ENCODE peak calls at places on chromosomes 4 and X, in eight cellular contexts. One of them, this sample, is unnamed.

GRCh38 chr4:95547708-95548471 is 883 bp downstream of the UNC5C start:
- DNase-seq in testis: peak; percentile 71
- DNase-seq in right atrium auricular region: peak; percentile 68
- DNase-seq in tibial nerve: no peak
- DNase-seq in thoracic aorta: no peak
- DNase-seq in HepG2: no peak
- DNase-seq in IMR-90: no peak
- DNase-seq in endothelial cell of umbilical vein: peak; percentile 27
- DNase-seq in this sample: peak; percentile 53

GRCh38 chrX:153725039-153725831 is 579 bp downstream of the ABCD1 start:
- DNase-seq in testis: no peak
- DNase-seq in right atrium auricular region: no peak
- DNase-seq in tibial nerve: no peak
- DNase-seq in thoracic aorta: no peak
- DNase-seq in HepG2: no peak
- DNase-seq in IMR-90: no peak
- DNase-seq in endothelial cell of umbilical vein: no peak
- DNase-seq in this sample: no peak

GRCh38 chr4:39699676-39700409 is 1.9 kb downstream of the UBE2K start:
- DNase-seq in testis: no peak
- DNase-seq in right atrium auricular region: no peak
- DNase-seq in tibial nerve: no peak
- DNase-seq in thoracic aorta: no peak
- DNase-seq in HepG2: peak; percentile 42
- DNase-seq in IMR-90: peak; percentile 41
- DNase-seq in endothelial cell of umbilical vein: peak; percentile 65
- DNase-seq in this sample: peak; percentile 31

GRCh38 chrX:31796624-31797023 is 724.8 kb upstream of the FTHL17 start:
- DNase-seq in testis: no peak
- DNase-seq in right atrium auricular region: no peak
- DNase-seq in tibial nerve: no peak
- DNase-seq in thoracic aorta: no peak
- DNase-seq in HepG2: no peak
- DNase-seq in IMR-90: no peak
- DNase-seq in endothelial cell of umbilical vein: no peak
- DNase-seq in this sample: no peak

GRCh38 chr4:19945979-19946380 is 305.7 kb upstream of the SLIT2 start:
- DNase-seq in testis: no peak
- DNase-seq in right atrium auricular region: no peak
- DNase-seq in tibial nerve: no peak
- DNase-seq in thoracic aorta: no peak
- DNase-seq in HepG2: no peak
- DNase-seq in IMR-90: peak; percentile 97
- DNase-seq in endothelial cell of umbilical vein: peak; percentile 84
- DNase-seq in this sample: peak; percentile 88

GRCh38 chrX:152895724-152896420 is 2.0 kb upstream of the ZNF185 start:
- DNase-seq in testis: no peak
- DNase-seq in right atrium auricular region: no peak
- DNase-seq in tibial nerve: no peak
- DNase-seq in thoracic aorta: no peak
- DNase-seq in HepG2: no peak
- DNase-seq in IMR-90: no peak
- DNase-seq in endothelial cell of umbilical vein: peak; percentile 1
- DNase-seq in this sample: peak; percentile 77

GRCh38 chr4:168551945-168552695 is 55.3 kb downstream of the PALLD start:
- DNase-seq in testis: no peak
- DNase-seq in right atrium auricular region: no peak
- DNase-seq in tibial nerve: no peak
- DNase-seq in thoracic aorta: no peak
- DNase-seq in HepG2: peak; percentile 2
- DNase-seq in IMR-90: no peak
- DNase-seq in endothelial cell of umbilical vein: peak; percentile 61
- DNase-seq in this sample: no peak

GRCh38 chr4:7761312-7761711 is 178.3 kb downstream of the AFAP1 start:
- DNase-seq in testis: no peak
- DNase-seq in right atrium auricular region: no peak
- DNase-seq in tibial nerve: no peak
- DNase-seq in thoracic aorta: no peak
- DNase-seq in HepG2: no peak
- DNase-seq in IMR-90: no peak
- DNase-seq in endothelial cell of umbilical vein: no peak
- DNase-seq in this sample: no peak

GRCh38 chr4:73662709-73663546 is 42.7 kb upstream of the RASSF6 start:
- DNase-seq in testis: no peak
- DNase-seq in right atrium auricular region: no peak
- DNase-seq in tibial nerve: no peak
- DNase-seq in thoracic aorta: no peak
- DNase-seq in HepG2: no peak
- DNase-seq in IMR-90: peak; percentile 77
- DNase-seq in endothelial cell of umbilical vein: peak; percentile 76
- DNase-seq in this sample: peak; percentile 64

GRCh38 chr4:159137176-159137575 is 34.3 kb downstream of the RAPGEF2 start:
- DNase-seq in testis: no peak
- DNase-seq in right atrium auricular region: no peak
- DNase-seq in tibial nerve: no peak
- DNase-seq in thoracic aorta: no peak
- DNase-seq in HepG2: no peak
- DNase-seq in IMR-90: no peak
- DNase-seq in endothelial cell of umbilical vein: no peak
- DNase-seq in this sample: peak; percentile 7

GRCh38 chrX:100090931-100091330 is 319.1 kb downstream of the PCDH19 start:
- DNase-seq in testis: no peak
- DNase-seq in right atrium auricular region: no peak
- DNase-seq in tibial nerve: no peak
- DNase-seq in thoracic aorta: no peak
- DNase-seq in HepG2: no peak
- DNase-seq in IMR-90: no peak
- DNase-seq in endothelial cell of umbilical vein: no peak
- DNase-seq in this sample: peak; percentile 81

GRCh38 chrX:10014462-10015373 is 47.6 kb downstream of the CLDN34 start:
- DNase-seq in testis: peak; percentile 88
- DNase-seq in right atrium auricular region: peak; percentile 80
- DNase-seq in tibial nerve: peak; percentile 71
- DNase-seq in thoracic aorta: peak; percentile 23
- DNase-seq in HepG2: peak; percentile 48
- DNase-seq in IMR-90: peak; percentile 84
- DNase-seq in endothelial cell of umbilical vein: peak; percentile 87
- DNase-seq in this sample: peak; percentile 77

GRCh38 chr4:149426461-149426860 is 389.2 kb downstream of the IQCM start:
- DNase-seq in testis: no peak
- DNase-seq in right atrium auricular region: no peak
- DNase-seq in tibial nerve: no peak
- DNase-seq in thoracic aorta: no peak
- DNase-seq in HepG2: no peak
- DNase-seq in IMR-90: peak; percentile 35
- DNase-seq in endothelial cell of umbilical vein: no peak
- DNase-seq in this sample: peak; percentile 56

GRCh38 chrX:20383487-20383886 is 116.8 kb upstream of the RPS6KA3 start:
- DNase-seq in testis: no peak
- DNase-seq in right atrium auricular region: no peak
- DNase-seq in tibial nerve: no peak
- DNase-seq in thoracic aorta: no peak
- DNase-seq in HepG2: no peak
- DNase-seq in IMR-90: no peak
- DNase-seq in endothelial cell of umbilical vein: no peak
- DNase-seq in this sample: no peak

GRCh38 chrX:118974908-118975671 is 672 bp downstream of the LONRF3 start:
- DNase-seq in testis: peak; percentile 28
- DNase-seq in right atrium auricular region: no peak
- DNase-seq in tibial nerve: no peak
- DNase-seq in thoracic aorta: no peak
- DNase-seq in HepG2: peak; percentile 27
- DNase-seq in IMR-90: no peak
- DNase-seq in endothelial cell of umbilical vein: peak; percentile 36
- DNase-seq in this sample: no peak

GRCh38 chr4:80074651-80075050 is 1.6 kb upstream of the ANTXR2 start:
- DNase-seq in testis: no peak
- DNase-seq in right atrium auricular region: no peak
- DNase-seq in tibial nerve: no peak
- DNase-seq in thoracic aorta: no peak
- DNase-seq in HepG2: no peak
- DNase-seq in IMR-90: no peak
- DNase-seq in endothelial cell of umbilical vein: no peak
- DNase-seq in this sample: no peak

GRCh38 chrX:147953976-147954375 is 27.2 kb upstream of the FMR1NB start:
- DNase-seq in testis: peak; percentile 16
- DNase-seq in right atrium auricular region: peak; percentile 59
- DNase-seq in tibial nerve: peak; percentile 8
- DNase-seq in thoracic aorta: no peak
- DNase-seq in HepG2: no peak
- DNase-seq in IMR-90: no peak
- DNase-seq in endothelial cell of umbilical vein: no peak
- DNase-seq in this sample: no peak

GRCh38 chr4:153448003-153448731 is 18.0 kb upstream of the TMEM131L start:
- DNase-seq in testis: no peak
- DNase-seq in right atrium auricular region: no peak
- DNase-seq in tibial nerve: no peak
- DNase-seq in thoracic aorta: no peak
- DNase-seq in HepG2: no peak
- DNase-seq in IMR-90: peak; percentile 81
- DNase-seq in endothelial cell of umbilical vein: no peak
- DNase-seq in this sample: no peak

GRCh38 chr4:86825511-86825910 is 23.7 kb downstream of the SLC10A6 start:
- DNase-seq in testis: no peak
- DNase-seq in right atrium auricular region: no peak
- DNase-seq in tibial nerve: no peak
- DNase-seq in thoracic aorta: no peak
- DNase-seq in HepG2: no peak
- DNase-seq in IMR-90: peak; percentile 44
- DNase-seq in endothelial cell of umbilical vein: no peak
- DNase-seq in this sample: no peak

GRCh38 chrX:84441143-84441542 is 61.1 kb downstream of the HDX start:
- DNase-seq in testis: no peak
- DNase-seq in right atrium auricular region: no peak
- DNase-seq in tibial nerve: no peak
- DNase-seq in thoracic aorta: no peak
- DNase-seq in HepG2: no peak
- DNase-seq in IMR-90: peak; percentile 72
- DNase-seq in endothelial cell of umbilical vein: no peak
- DNase-seq in this sample: peak; percentile 32

DNA sequence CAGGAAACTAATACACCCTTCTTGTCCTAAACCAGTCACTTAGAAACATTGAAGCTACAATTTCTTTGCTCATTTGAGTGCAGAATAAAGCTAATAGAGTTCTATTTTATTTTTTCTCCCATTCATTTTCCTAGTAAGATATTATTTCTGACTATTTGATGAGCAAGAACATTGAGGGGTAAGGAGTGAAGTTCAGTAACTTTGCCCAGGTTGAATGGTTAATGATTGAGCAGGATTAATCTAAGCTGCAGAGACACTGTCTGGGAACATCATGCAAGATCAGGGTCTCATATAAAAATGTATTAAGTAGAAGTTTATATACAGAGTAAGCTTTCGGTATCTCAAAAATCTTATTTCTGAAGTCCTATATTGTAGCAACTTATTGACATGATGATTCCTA is 102.4 kb upstream of the LIMCH1 start:
- DNase-seq in testis: no peak
- DNase-seq in right atrium auricular region: no peak
- DNase-seq in tibial nerve: no peak
- DNase-seq in thoracic aorta: no peak
- DNase-seq in HepG2: no peak
- DNase-seq in IMR-90: no peak
- DNase-seq in endothelial cell of umbilical vein: no peak
- DNase-seq in this sample: no peak
- H3K4me1 ChIP-seq in testis: no peaks in the 10 kb centered on the region
- H3K4me1 ChIP-seq in right atrium auricular region: peaks cover 61% of the 10 kb centered on the region
- H3K4me1 ChIP-seq in tibial nerve: no peaks in the 10 kb centered on the region
- H3K4me1 ChIP-seq in thoracic aorta: peaks cover 25% of the 10 kb centered on the region
- H3K4me1 ChIP-seq in HepG2: no peaks in the 10 kb centered on the region
- H3K4me1 ChIP-seq in IMR-90: no peaks in the 10 kb centered on the region
- H3K4me1 ChIP-seq in endothelial cell of umbilical vein: peaks cover 3% of the 10 kb centered on the region
- H3K4me1 ChIP-seq in this sample: no peaks in the 10 kb centered on the region

GRCh38 chr4:174304664-174305063 is 21.0 kb downstream of the CEP44 start:
- DNase-seq in testis: no peak
- DNase-seq in right atrium auricular region: no peak
- DNase-seq in tibial nerve: no peak
- DNase-seq in thoracic aorta: no peak
- DNase-seq in HepG2: no peak
- DNase-seq in IMR-90: no peak
- DNase-seq in endothelial cell of umbilical vein: no peak
- DNase-seq in this sample: no peak
- H3K36me3 ChIP-seq in testis: no peaks in the 10 kb centered on the region
- H3K36me3 ChIP-seq in right atrium auricular region: peaks cover 43% of the 10 kb centered on the region
- H3K36me3 ChIP-seq in tibial nerve: no peaks in the 10 kb centered on the region
- H3K36me3 ChIP-seq in thoracic aorta: peaks cover 12% of the 10 kb centered on the region
- H3K36me3 ChIP-seq in HepG2: no peaks in the 10 kb centered on the region
- H3K36me3 ChIP-seq in IMR-90: no peaks in the 10 kb centered on the region
- H3K36me3 ChIP-seq in endothelial cell of umbilical vein: no peaks in the 10 kb centered on the region
- H3K36me3 ChIP-seq in this sample: peaks cover 3% of the 10 kb centered on the region

DNA sequence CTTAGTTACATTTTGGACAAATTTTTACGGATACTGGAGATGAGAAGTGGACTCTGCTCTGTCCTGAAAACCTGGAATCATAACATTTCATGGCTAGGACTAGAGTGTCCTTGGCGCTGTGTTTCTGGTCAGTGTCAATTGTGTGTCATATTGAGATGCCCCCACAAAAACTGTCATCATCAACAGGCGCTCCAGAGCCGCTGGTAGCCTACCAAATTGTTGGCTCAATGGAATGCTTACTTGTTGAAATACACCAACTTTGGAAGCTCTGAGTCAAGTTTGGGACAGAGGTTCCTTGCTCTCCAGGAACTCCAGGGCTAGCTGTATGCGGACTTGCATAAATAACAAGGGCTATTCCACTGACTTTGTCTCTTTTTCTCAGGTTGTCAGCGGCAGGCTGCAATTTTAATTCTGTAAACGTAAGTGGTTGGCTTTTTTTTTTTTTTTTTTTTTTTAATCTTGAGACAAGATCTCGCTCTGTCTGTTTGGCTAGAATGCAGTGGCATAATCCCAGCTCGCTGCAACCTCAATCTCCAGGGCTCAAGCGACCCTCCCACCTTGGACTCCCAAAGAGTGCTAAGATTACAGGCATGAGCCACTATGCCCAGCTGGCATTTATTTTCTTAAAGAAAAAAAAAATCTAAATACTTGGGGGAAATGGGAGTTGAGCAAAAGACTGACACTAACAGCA is 860 bp upstream of the HPGD start:
- DNase-seq in testis: peak; percentile 18
- DNase-seq in right atrium auricular region: no peak
- DNase-seq in tibial nerve: peak; percentile 7
- DNase-seq in thoracic aorta: no peak
- DNase-seq in HepG2: no peak
- DNase-seq in IMR-90: no peak
- DNase-seq in endothelial cell of umbilical vein: no peak
- DNase-seq in this sample: no peak
- H3K27ac ChIP-seq in testis: no peak overlapping the region
- H3K27ac ChIP-seq in right atrium auricular region: no peak overlapping the region
- H3K27ac ChIP-seq in tibial nerve: peak overlapping the region; percentile 74
- H3K27ac ChIP-seq in thoracic aorta: no peak overlapping the region
- H3K27ac ChIP-seq in HepG2: no peak overlapping the region
- H3K27ac ChIP-seq in IMR-90: no peak overlapping the region
- H3K27ac ChIP-seq in endothelial cell of umbilical vein: no peak overlapping the region
- H3K27ac ChIP-seq in this sample: no peak overlapping the region

DNA sequence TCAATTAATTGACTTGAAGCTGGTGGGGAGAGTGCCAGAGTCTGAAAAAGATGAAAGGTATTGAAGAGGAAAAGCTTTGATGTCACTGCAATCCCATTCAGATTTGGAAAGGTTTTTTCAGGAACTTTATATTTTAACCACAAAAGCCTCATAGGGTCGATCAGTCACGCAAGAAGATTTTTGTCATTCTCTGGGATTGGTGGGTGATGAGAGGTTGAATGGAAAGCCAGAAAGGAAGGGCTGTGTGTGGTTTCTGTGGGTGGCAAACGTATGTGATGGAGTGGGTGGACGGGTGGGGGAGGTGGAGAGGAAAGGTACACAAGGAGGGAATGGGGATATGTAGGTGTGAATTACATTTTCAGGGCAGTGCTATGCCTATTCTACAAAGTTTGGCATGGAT is 173.8 kb upstream of the SCML1 start:
- DNase-seq in testis: no peak
- DNase-seq in right atrium auricular region: no peak
- DNase-seq in tibial nerve: no peak
- DNase-seq in thoracic aorta: no peak
- DNase-seq in HepG2: no peak
- DNase-seq in IMR-90: peak; percentile 48
- DNase-seq in endothelial cell of umbilical vein: no peak
- DNase-seq in this sample: peak; percentile 48
- H3K4me1 ChIP-seq in testis: no peaks in the 10 kb centered on the region
- H3K4me1 ChIP-seq in right atrium auricular region: peaks cover 9% of the 10 kb centered on the region
- H3K4me1 ChIP-seq in tibial nerve: no peaks in the 10 kb centered on the region
- H3K4me1 ChIP-seq in thoracic aorta: peaks cover 10% of the 10 kb centered on the region
- H3K4me1 ChIP-seq in HepG2: no peaks in the 10 kb centered on the region
- H3K4me1 ChIP-seq in IMR-90: peaks cover 11% of the 10 kb centered on the region
- H3K4me1 ChIP-seq in endothelial cell of umbilical vein: no peaks in the 10 kb centered on the region
- H3K4me1 ChIP-seq in this sample: peaks cover 51% of the 10 kb centered on the region

This sample was measured in mammary epithelial cell.